ENCODE peak calls at places on chromosome 15, in five cellular contexts. Z, H, F, T and B are unnamed samples. For H3K9me3, the result is how much of the 10 kb centered on the place peaks cover.

GRCh38 chr15:40314723-40315276 is 7.1 kb upstream of the PLCB2 start:
- DNase-seq in Z (peak), H (no peak), F (no peak), T (no peak), B (no peak)

GRCh38 chr15:52066842-52067544 is 45.6 kb downstream of the BCL2L10 start:
- DNase-seq in Z (no peak), H (peak), F (no peak), T (no peak), B (no peak)

GRCh38 chr15:90580541-90580940 is 50.8 kb downstream of the CRTC3 start:
- DNase-seq in Z (no peak), H (no peak), F (no peak), T (no peak), B (no peak)

GRCh38 chr15:79290642-79291275 is 8.2 kb downstream of the ANKRD34C start:
- DNase-seq in Z (no peak), H (no peak), F (no peak), T (no peak), B (no peak)

GRCh38 chr15:97902140-97902780 is 58.2 kb upstream of the ARRDC4 start:
- DNase-seq in Z (peak), H (no peak), F (no peak), T (no peak), B (no peak)

GRCh38 chr15:63331456-63331855 is 50.2 kb downstream of the CA12 start:
- DNase-seq in Z (peak), H (no peak), F (no peak), T (no peak), B (no peak)

GRCh38 chr15:56358604-56359003 is 6.6 kb upstream of the TEX9 start:
- DNase-seq in Z (no peak), H (no peak), F (no peak), T (no peak), B (no peak)

GRCh38 chr15:90955911-90956310 is 1.2 kb downstream of the RCCD1 start:
- DNase-seq in Z (no peak), H (peak), F (no peak), T (no peak), B (no peak)

GRCh38 chr15:75109731-75110130 is 86.3 kb downstream of the PPCDC start:
- DNase-seq in Z (no peak), H (no peak), F (no peak), T (no peak), B (no peak)

GRCh38 chr15:50119063-50119700 is at the start of gene ATP8B4:
- DNase-seq in Z (no peak), H (no peak), F (no peak), T (no peak), B (no peak)

GRCh38 chr15:84822774-84823579 is 5.8 kb downstream of the ALPK3 start:
- DNase-seq in Z (no peak), H (no peak), F (no peak), T (peak), B (no peak)

GRCh38 chr15:96344120-96344705 is 13.7 kb downstream of the NR2F2 start:
- DNase-seq in Z (no peak), H (no peak), F (peak), T (no peak), B (no peak)

GRCh38 chr15:92811514-92811913 is 88.6 kb upstream of the CHD2 start:
- DNase-seq in Z (no peak), H (peak), F (peak), T (no peak), B (no peak)

GRCh38 chr15:90143176-90143655 is 40.9 kb upstream of the IDH2 start:
- DNase-seq in Z (peak), H (peak), F (no peak), T (peak), B (no peak)

GRCh38 chr15:73364070-73364469 is 4.7 kb downstream of the HCN4 start:
- DNase-seq in Z (no peak), H (no peak), F (no peak), T (no peak), B (no peak)

GRCh38 chr15:77907824-77908751 is 169.4 kb downstream of the TBC1D2B start:
- DNase-seq in Z (peak), H (peak), F (peak), T (no peak), B (no peak)

GRCh38 chr15:92383528-92384326 is 10.0 kb upstream of the ST8SIA2 start:
- DNase-seq in Z (peak), H (no peak), F (no peak), T (peak), B (no peak)

GRCh38 chr15:88894348-88894818 is 961 bp downstream of the HAPLN3 start:
- DNase-seq in Z (no peak), H (peak), F (peak), T (peak), B (no peak)

GRCh38 chr15:101250931-101251829 is 668 bp downstream of the CHSY1 start:
- DNase-seq in Z (no peak), H (no peak), F (no peak), T (peak), B (no peak)

GRCh38 chr15:101600024-101600423 is 52.2 kb downstream of the TM2D3 start:
- DNase-seq in Z (no peak), H (no peak), F (no peak), T (no peak), B (no peak)

GRCh38 chr15:62676891-62677290 is 365.7 kb upstream of the TPM1 start:
- DNase-seq in Z (no peak), H (no peak), F (no peak), T (no peak), B (no peak)

GRCh38 chr15:72078887-72079286 is 39.1 kb downstream of the MYO9A start:
- DNase-seq in Z (no peak), H (no peak), F (no peak), T (no peak), B (no peak)

GRCh38 chr15:81749667-81750360 is 296.0 kb downstream of the MEX3B start:
- DNase-seq in Z (no peak), H (no peak), F (no peak), T (no peak), B (no peak)

GRCh38 chr15:49155834-49156627 is 632 bp upstream of the COPS2 start:
- DNase-seq in Z (peak), H (peak), F (no peak), T (peak), B (no peak)

GRCh38 chr15:101168463-101168824 is 83.4 kb downstream of the CHSY1 start:
- DNase-seq in Z (peak), H (no peak), F (peak), T (no peak), B (no peak)

GRCh38 chr15:39179980-39180379 is 400.9 kb upstream of the THBS1 start:
- DNase-seq in Z (peak), H (no peak), F (no peak), T (no peak), B (no peak)

GRCh38 chr15:63332367-63333078 is 49.1 kb downstream of the CA12 start:
- DNase-seq in Z (peak), H (no peak), F (no peak), T (peak), B (peak)

GRCh38 chr15:84731774-84732173 is 15.8 kb upstream of the SEC11A start:
- DNase-seq in Z (peak), H (no peak), F (no peak), T (no peak), B (no peak)

GRCh38 chr15:38864827-38865604 is 300.4 kb upstream of the RASGRP1 start:
- DNase-seq in Z (peak), H (no peak), F (peak), T (no peak), B (peak)

GRCh38 chr15:38002883-38003477 is 68.5 kb downstream of the TMCO5A start:
- DNase-seq in Z (peak), H (peak), F (peak), T (no peak), B (peak)

GRCh38 chr15:69061414-69061842 is 46.9 kb downstream of the NOX5 start:
- DNase-seq in Z (no peak), H (no peak), F (peak), T (peak), B (no peak)
- TF ChIP-seq CTCF in Z (no peak), H (no peak), F (no peak), T (no peak), B (no peak)

DNA sequence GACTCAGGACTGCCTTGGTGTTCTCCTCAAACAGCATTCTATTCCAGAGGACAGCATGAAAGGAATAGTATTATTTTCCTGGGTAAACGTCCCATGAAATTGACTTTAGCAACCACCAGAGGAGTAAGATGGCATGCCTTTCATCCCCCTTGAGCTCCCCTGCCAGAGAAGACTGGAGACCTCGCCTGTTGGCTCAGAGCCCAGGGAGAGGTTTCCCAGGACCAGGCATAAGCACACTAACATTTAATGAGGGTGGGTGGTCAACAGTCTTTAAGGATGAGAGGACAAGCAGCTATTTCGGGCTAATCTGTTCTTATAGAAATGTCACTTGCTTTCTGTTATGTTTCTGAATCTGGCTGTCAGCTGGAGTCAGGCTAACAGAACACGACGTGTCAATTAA is 390.4 kb downstream of the GABRG3 start:
- DNase-seq in Z (no peak), H (no peak), F (no peak), T (no peak), B (no peak)
- H3K9me3 ChIP-seq in Z (under half), H (under half), F (under half), T (under half), B (under half)

GRCh38 chr15:29935296-29936020 is 113.2 kb upstream of the TJP1 start:
- DNase-seq in Z (no peak), H (peak), F (no peak), T (no peak), B (no peak)

GRCh38 chr15:29936353-29937049 is 114.2 kb upstream of the TJP1 start:
- DNase-seq in Z (peak), H (no peak), F (no peak), T (no peak), B (no peak)

GRCh38 chr15:29933043-29933442 is 110.8 kb upstream of the TJP1 start:
- DNase-seq in Z (no peak), H (no peak), F (no peak), T (no peak), B (no peak)

GRCh38 chr15:29937956-29938355 is 115.7 kb upstream of the TJP1 start:
- DNase-seq in Z (peak), H (no peak), F (no peak), T (no peak), B (peak)

DNA sequence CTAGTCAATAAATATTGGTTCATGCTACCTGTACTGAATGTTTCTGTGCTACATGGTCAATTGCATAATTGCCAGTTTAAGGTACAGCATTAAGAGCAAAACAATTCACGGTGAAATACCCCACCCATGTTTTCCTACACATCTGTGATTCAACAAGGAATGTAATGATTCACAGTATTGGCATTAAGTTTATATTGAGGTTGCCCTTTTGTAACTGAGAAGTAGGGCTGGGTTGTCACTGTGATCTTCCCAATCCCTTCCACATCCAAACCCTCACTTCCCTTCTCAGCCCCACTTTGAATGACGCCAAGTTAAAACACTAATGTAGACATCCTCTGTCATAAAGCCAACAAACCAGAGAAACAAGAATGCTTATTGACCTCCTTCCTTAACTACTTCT is 112.0 kb upstream of the TJP1 start:
- DNase-seq in Z (peak), H (no peak), F (no peak), T (no peak), B (no peak)
- H3K27ac ChIP-seq in Z (no peak), H (no peak), F (no peak), T (no peak), B (no peak)

DNA sequence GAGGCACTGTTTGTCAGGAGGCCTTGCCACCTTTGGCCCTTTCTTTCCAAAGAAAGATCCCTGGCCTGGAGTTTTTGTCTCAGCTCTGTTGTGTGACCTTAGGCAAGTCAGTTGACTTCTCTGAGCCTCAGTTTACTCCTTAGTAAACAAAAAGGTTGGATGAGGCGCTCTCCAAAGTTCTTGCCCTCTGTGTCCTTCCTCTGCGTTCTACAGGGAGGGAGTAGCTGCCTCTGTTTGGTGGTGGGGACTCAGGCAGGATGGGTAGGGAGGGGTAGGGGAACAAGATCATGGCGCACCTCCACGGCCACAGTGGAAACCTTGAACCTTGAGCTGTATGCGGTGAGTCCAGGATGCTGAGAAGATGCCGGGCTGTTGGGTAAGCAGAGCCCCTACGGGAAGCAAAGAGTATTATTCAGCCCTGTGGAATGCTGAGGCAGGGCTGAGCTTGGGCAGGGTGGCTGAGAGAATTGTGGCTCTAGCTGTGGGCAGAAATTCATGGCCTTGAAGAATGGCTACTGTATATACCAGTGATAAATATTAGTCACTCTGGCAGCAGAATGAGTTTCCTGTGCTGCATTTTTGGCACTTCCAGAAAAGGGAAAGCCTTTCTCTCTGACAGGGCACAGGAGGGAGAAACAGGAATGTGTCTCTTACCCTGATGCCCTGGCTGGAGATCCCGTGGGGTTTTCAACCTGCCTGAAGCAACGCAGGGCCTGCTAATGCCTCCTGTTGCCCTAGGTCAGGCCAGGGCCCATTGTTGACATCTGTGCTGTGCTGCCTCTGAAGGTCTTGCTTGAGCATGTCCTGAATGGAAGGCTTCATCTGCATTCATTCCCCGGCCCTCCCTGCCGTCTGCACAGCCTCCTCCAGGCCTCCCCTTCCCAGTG is 39.9 kb downstream of the SMAD3 start:
- DNase-seq in Z (peak), H (peak), F (peak), T (no peak), B (peak)
- TF ChIP-seq CTCF in Z (no peak), H (no peak), F (no peak), T (peak), B (no peak)